ENCODE peak calls at places on chromosomes 4 and X, in four cellular contexts. Y, L, R and S are unnamed samples.

GRCh38 chr4:152325831-152326230 is 210.1 kb downstream of the FBXW7 start:
- DNase-seq in Y (peak; percentile 98), L (no peak), R (no peak), S (no peak)

GRCh38 chr4:3238721-3239120 is 10.2 kb upstream of the MSANTD1 start:
- DNase-seq in R (no peak), L (peak; percentile 67), Y (no peak), S (no peak)

GRCh38 chr4:117434424-117434823 is 349.0 kb upstream of the TRAM1L1 start:
- DNase-seq in Y (no peak), L (no peak), R (no peak), S (no peak)

GRCh38 chrX:72255445-72255844 is 16.6 kb upstream of the ERCC6L start:
- DNase-seq in R (no peak), Y (no peak), L (no peak), S (no peak)

GRCh38 chr4:186037692-186038658 is 31.0 kb upstream of the TLR3 start:
- DNase-seq in L (peak; percentile 79), R (no peak), Y (peak; percentile 79), S (peak; percentile 92)

GRCh38 chr4:138310991-138311390 is 68.8 kb upstream of the SLC7A11 start:
- DNase-seq in Y (peak; percentile 74), L (no peak), R (no peak), S (no peak)

GRCh38 chr4:1958276-1959103 is 50.3 kb downstream of the NELFA start:
- DNase-seq in L (no peak), Y (no peak), R (no peak), S (no peak)

GRCh38 chr4:53422367-53422766 is 44.9 kb downstream of the FIP1L1 start:
- DNase-seq in Y (no peak), R (no peak), L (no peak), S (no peak)